ENCODE peak calls at places on chromosome 17, in seven cellular contexts. Y is foreskin fibroblast; I is GM12878; V is CD8-positive, alpha-beta memory T cell; Z is CD4-positive, CD25-positive, alpha-beta regulatory T cell; K is hepatocyte; S is astrocyte of the spinal cord. W is an unnamed sample.
A peak's percentile ranks its signal among the peaks of the same experiment; 100 is the strongest.

GRCh38 chr17:32870969-32871368 is 6.0 kb downstream of the MYO1D start:
- DNase-seq in S (no peak), I (no peak), Y (peak; percentile 82), V (no peak), Z (no peak), K (no peak), W (no peak)

GRCh38 chr17:82702161-82702932 is 3.8 kb upstream of the RAB40B start:
- DNase-seq in Z (no peak), V (no peak), I (no peak), S (no peak), K (no peak), Y (peak; percentile 15), W (no peak)

GRCh38 chr17:51372345-51373004 is 112.1 kb downstream of the UTP18 start:
- DNase-seq in K (peak; percentile 29), I (peak; percentile 82), S (peak; percentile 42), Y (peak; percentile 24), Z (peak; percentile 39), V (no peak), W (peak; percentile 91)

GRCh38 chr17:39146273-39146672 is 5.2 kb downstream of the PLXDC1 start:
- DNase-seq in Z (no peak), K (no peak), Y (no peak), V (no peak), S (no peak), I (no peak), W (no peak)

GRCh38 chr17:66348605-66349165 is 46.3 kb downstream of the PRKCA start:
- DNase-seq in Z (peak; percentile 31), K (peak; percentile 82), Y (peak; percentile 91), S (peak; percentile 88), I (no peak), V (no peak), W (no peak)

GRCh38 chr17:58189436-58190146 is 2.9 kb upstream of the EPX start:
- DNase-seq in S (peak; percentile 89), Z (no peak), V (no peak), I (no peak), Y (peak; percentile 89), K (no peak), W (no peak)

GRCh38 chr17:43402567-43402966 is 3.8 kb downstream of the ARL4D start:
- DNase-seq in Z (no peak), K (no peak), Y (no peak), V (no peak), I (no peak), S (no peak), W (no peak)

GRCh38 chr17:65987988-65988387 is 203.9 kb downstream of the CEP112 start:
- DNase-seq in I (peak; percentile 5), V (no peak), Z (peak; percentile 26), K (peak; percentile 35), S (peak; percentile 39), Y (peak; percentile 65), W (peak; percentile 62)

GRCh38 chr17:8320262-8320661 is 10.2 kb downstream of the ARHGEF15 start:
- DNase-seq in K (no peak), Z (no peak), I (no peak), Y (no peak), S (no peak), V (no peak), W (no peak)

GRCh38 chr17:50280068-50280467 is 5.8 kb downstream of the TMEM92 start:
- DNase-seq in Y (no peak), K (peak; percentile 47), I (no peak), V (no peak), Z (no peak), S (no peak), W (peak; percentile 43)

GRCh38 chr17:57151798-57152197 is 66.8 kb downstream of the AKAP1 start:
- DNase-seq in V (no peak), I (no peak), Y (no peak), S (no peak), K (no peak), Z (no peak), W (no peak)

GRCh38 chr17:82410014-82410716 is 8.0 kb upstream of the HEXD start:
- DNase-seq in S (no peak), K (no peak), I (no peak), Y (no peak), V (no peak), Z (no peak), W (no peak)

GRCh38 chr17:16991349-16992009 is 19.6 kb upstream of the TNFRSF13B start:
- DNase-seq in S (peak; percentile 48), Y (peak; percentile 83), K (peak; percentile 89), I (no peak), Z (peak; percentile 82), V (peak; percentile 62), W (peak; percentile 91)

GRCh38 chr17:1328437-1328836 is 49.0 kb downstream of the TRARG1 start:
- DNase-seq in K (no peak), Z (no peak), Y (no peak), V (no peak), S (no peak), I (no peak), W (no peak)

GRCh38 chr17:33686171-33686570 is 393.1 kb upstream of the ASIC2 start:
- DNase-seq in K (no peak), S (no peak), Y (no peak), Z (peak; percentile 27), I (no peak), V (no peak), W (peak; percentile 41)

DNA sequence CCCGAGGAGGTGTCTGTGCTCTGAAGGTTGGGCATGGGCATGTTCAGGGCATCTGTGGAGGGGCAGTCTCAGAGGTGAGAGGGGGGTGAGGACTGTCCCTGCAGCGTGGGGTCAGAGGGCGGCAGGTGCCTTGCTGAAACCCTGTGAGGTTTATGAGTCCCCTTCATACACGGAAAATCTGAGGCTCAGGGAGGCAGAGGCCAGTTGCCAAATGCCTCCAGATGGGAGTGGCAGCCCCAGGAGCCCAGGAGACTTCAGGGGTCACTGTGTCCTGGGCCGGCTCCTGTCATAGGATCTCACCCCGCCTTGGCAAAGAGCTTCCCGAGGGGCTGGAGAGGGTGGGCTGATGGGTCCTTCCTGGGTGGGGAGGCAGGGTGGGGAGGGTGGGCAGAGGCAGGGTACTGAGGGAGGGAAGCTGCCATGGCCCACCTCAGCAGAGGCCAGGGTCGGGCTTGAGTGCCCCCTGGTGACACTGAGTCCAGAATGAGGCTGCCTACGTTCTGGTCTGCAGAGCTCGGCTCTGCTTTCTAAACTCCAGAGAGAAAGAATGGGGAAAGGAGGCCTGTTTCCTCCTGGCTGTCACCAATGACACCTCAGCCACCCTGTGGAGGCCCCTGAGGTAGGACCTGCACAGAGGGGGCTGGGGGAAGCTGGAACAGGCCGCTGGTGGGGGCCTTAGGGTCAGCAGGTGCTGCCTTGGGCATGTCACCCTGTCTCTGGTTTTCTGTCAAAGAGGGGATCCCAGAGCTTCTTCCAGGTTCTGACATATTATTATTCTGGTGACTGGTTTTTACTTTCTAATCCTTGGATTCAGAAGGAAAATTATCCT is 1.1 kb downstream of the LGALS9 start:
- DNase-seq in V (no peak), S (no peak), Z (peak; percentile 15), Y (no peak), K (no peak), I (no peak), W (peak; percentile 26)
- H3K4me3 ChIP-seq in V (peak overlapping the region; percentile 89), S (no peak overlapping the region), Z (peak overlapping the region; percentile 96), Y (no peak overlapping the region), K (no peak overlapping the region), I (peak overlapping the region; percentile 78), W (peak overlapping the region; percentile 89)

DNA sequence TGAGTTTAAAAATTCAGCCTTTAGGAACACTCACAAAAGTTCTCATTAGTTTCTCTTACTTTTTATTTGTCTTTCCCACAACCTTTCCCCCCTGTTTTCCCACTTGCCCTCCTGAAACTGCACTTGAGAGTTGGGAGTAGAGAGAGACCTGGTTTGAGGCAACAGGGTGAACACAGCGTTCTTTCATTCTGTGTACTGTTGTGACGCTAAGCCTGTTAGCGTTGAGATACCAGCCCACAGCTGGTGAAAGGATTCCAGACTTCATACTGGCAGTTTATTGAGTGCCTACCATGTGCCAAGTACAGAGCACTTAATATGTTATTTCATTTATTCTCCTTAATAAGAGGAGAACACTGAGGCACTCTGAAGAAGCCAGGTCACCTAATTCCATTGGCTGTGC is 10.3 kb downstream of the TNRC6C start:
- DNase-seq in I (no peak), S (no peak), V (no peak), K (no peak), Z (no peak), Y (no peak), W (no peak)
- H3K4me3 ChIP-seq in I (no peak overlapping the region), S (no peak overlapping the region), V (no peak overlapping the region), K (no peak overlapping the region), Z (no peak overlapping the region), Y (no peak overlapping the region), W (no peak overlapping the region)

GRCh38 chr17:45429338-45430005 is 3.2 kb downstream of the ARHGAP27 start:
- DNase-seq in I (no peak), Y (peak; percentile 40), V (no peak), K (peak; percentile 69), Z (no peak), S (peak; percentile 12), W (no peak)
- H3K4me3 ChIP-seq in I (peak overlapping the region; percentile 17), Y (no peak overlapping the region), V (no peak overlapping the region), K (no peak overlapping the region), Z (no peak overlapping the region), S (no peak overlapping the region), W (no peak overlapping the region)

DNA sequence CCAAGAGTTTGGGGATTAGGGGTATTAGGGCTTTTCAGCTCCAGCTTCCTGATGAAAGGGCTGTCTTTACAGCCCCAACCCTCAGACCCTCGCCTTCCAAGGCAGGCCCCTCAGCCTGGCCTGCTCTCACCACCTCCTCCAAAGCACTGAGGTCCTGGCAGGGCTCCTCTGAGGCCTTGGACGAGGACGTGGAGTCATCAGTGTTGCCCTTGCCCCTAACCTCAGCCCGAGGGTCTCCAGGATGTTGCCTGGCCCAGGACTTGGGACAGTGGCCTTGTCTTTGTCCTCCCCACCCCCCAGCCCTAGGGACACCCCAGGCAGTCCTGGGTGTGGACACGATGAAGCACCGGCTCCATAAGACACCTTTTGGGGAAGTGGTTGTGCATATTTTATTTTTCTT is 28.2 kb downstream of the B9D1 start:
- DNase-seq in S (no peak), Y (no peak), K (peak; percentile 2), I (no peak), V (no peak), Z (no peak), W (no peak)
- H3K4me3 ChIP-seq in S (no peak overlapping the region), Y (no peak overlapping the region), K (no peak overlapping the region), I (no peak overlapping the region), V (no peak overlapping the region), Z (no peak overlapping the region), W (no peak overlapping the region)

DNA sequence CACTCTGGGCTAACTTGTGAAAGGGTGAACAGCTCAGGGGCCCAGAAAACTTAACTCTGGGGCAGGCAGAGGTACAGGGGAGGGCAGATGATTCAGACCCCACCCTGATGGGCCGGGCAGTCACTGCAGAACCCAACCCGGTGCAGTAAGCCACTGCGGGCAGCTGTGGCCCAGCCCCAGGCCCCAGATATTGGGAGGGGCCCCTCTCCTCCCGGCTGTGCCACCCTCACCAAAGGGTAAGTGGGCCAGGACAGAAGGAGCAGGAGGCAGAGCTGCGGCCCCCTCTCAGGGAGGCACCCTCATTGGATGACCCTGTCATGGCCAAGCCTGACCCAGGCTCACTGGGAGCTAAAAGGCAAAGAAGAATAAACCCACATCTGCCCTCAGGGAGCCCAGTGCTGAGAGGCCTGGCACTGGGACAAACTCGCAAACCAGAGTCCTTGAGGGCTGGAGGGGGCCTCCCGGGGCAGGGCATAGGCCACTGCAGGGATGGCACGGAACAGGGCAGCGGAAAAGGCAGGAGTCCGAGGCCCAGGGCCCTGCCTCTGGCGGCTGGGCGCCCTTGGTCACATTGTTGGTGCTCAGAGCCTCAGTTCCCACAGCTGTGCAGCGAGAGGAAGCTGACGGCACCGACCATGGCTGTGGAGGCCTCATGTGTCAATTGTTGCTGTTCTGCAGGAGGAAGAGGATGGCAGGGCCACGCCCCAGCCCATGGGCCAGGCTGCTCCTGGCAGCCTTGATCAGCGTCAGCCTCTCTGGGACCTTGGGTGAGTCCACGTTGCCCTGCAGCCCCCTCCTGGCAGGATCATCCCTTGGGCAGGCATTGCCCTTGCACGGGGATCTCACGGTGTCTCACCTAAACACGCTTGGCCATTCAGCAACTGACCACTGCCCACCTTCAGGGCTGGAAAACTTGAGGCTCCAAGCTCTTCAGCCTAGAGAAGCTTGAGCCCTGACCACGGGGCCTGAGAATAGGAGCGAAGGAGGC is 3.1 kb downstream of the ITGB4 start:
- DNase-seq in S (no peak), K (no peak), Z (no peak), V (no peak), I (no peak), Y (no peak), W (no peak)
- H3K4me3 ChIP-seq in S (no peak overlapping the region), K (no peak overlapping the region), Z (no peak overlapping the region), V (no peak overlapping the region), I (no peak overlapping the region), Y (no peak overlapping the region), W (no peak overlapping the region)

W was measured in GM12865.